ENCODE peak calls at places on chromosomes 12 and 14, in seven cellular contexts. N, G, O, J, D, U and C are unnamed samples.

GRCh38 chr12:125683748-125684381 is 618.6 kb downstream of the AACS start:
- DNase-seq in D (peak), O (peak), J (peak), N (no peak), U (no peak), G (peak), C (peak)

GRCh38 chr12:73677520-73678291 is 859.9 kb upstream of the ATXN7L3B start:
- DNase-seq in J (peak), N (no peak), D (no peak), G (no peak), O (no peak), U (no peak), C (no peak)

GRCh38 chr12:107399061-107399460 is 286.5 kb upstream of the PWP1 start:
- DNase-seq in O (no peak), G (no peak), N (peak), D (peak), J (no peak), U (no peak), C (peak)

GRCh38 chr12:130644124-130644523 is 72.0 kb downstream of the RIMBP2 start:
- DNase-seq in D (no peak), J (no peak), U (no peak), G (no peak), O (no peak), N (no peak), C (no peak)

GRCh38 chr14:22448035-22448904 is 140.8 kb downstream of the DAD1 start:
- DNase-seq in O (no peak), N (no peak), J (no peak), D (no peak), U (no peak), G (no peak), C (no peak)

GRCh38 chr14:34356267-34356660 is 105.8 kb downstream of the SPTSSA start:
- DNase-seq in U (peak), D (no peak), J (peak), N (peak), O (no peak), G (no peak), C (no peak)

GRCh38 chr12:106766393-106766826 is 8.1 kb upstream of the RIC8B start:
- DNase-seq in N (no peak), O (no peak), J (no peak), U (peak), D (no peak), G (no peak), C (no peak)

GRCh38 chr12:9214536-9214935 is 6.3 kb upstream of the PZP start:
- DNase-seq in N (no peak), O (no peak), J (no peak), U (no peak), G (no peak), D (no peak), C (no peak)

GRCh38 chr12:20588057-20588456 is 107.1 kb upstream of the SLCO1C1 start:
- DNase-seq in O (no peak), G (no peak), N (no peak), U (no peak), D (no peak), J (peak), C (no peak)

GRCh38 chr12:60172696-60173095 is 576.9 kb downstream of the SLC16A7 start:
- DNase-seq in U (no peak), G (no peak), N (no peak), J (no peak), O (no peak), D (no peak), C (no peak)

GRCh38 chr12:102501773-102502172 is 21.4 kb upstream of the IGF1 start:
- DNase-seq in U (no peak), J (no peak), O (no peak), G (no peak), N (no peak), D (no peak), C (no peak)

GRCh38 chr12:69936214-69936731 is 111.2 kb downstream of the MYRFL start:
- DNase-seq in D (no peak), U (no peak), J (peak), G (peak), N (no peak), O (peak), C (peak)

GRCh38 chr14:98912655-98913054 is 359.3 kb downstream of the BCL11B start:
- DNase-seq in G (no peak), U (no peak), N (no peak), D (no peak), O (no peak), J (no peak), C (no peak)

GRCh38 chr12:91225316-91225715 is 42.7 kb upstream of the DCN start:
- DNase-seq in O (no peak), G (no peak), D (no peak), J (no peak), N (peak), U (peak), C (no peak)

DNA sequence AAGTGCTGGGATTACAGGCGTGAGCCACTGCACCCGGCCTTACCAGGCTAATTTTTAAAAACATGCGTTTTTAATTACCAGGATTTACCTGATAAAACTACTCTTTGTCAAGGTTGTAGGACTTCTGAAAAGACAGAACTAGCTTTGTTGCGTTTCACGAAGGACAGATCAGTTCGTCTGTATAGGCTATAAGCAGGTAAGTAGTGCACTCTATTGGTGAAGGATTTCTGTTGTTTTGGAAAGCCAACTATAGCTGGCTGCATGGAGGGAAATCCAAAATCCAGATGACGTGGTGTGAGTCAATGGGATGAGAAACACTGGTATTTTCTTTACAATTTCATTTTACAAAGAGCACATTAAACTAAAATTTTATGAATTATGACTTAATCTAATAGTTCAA is 14.6 kb downstream of the GNPNAT1 start:
- DNase-seq in O (no peak), J (peak), D (no peak), G (no peak), N (no peak), U (no peak), C (no peak)
- H2BK120ac ChIP-seq in O (no peak), J (no peak), D (no peak), G (no peak), N (no peak), U (no peak), C (no peak)

GRCh38 chr12:1977588-1977987 is 26.7 kb downstream of the DCP1B start:
- DNase-seq in D (no peak), J (no peak), G (no peak), U (no peak), N (no peak), O (no peak), C (no peak)
- H2BK120ac ChIP-seq in D (no peak), J (no peak), G (no peak), U (no peak), N (no peak), O (no peak), C (no peak)

GRCh38 chr12:43318002-43318401 is 234.0 kb downstream of the ADAMTS20 start:
- DNase-seq in N (no peak), J (no peak), O (no peak), G (no peak), D (no peak), U (no peak), C (no peak)

GRCh38 chr12:43315961-43316360 is 236.0 kb downstream of the ADAMTS20 start:
- DNase-seq in G (no peak), D (no peak), N (peak), J (no peak), O (no peak), U (no peak), C (no peak)

GRCh38 chr12:43312991-43313505 is 239.0 kb downstream of the ADAMTS20 start:
- DNase-seq in O (no peak), G (no peak), N (no peak), U (no peak), D (no peak), J (no peak), C (no peak)

GRCh38 chr12:43317156-43317555 is 234.8 kb downstream of the ADAMTS20 start:
- DNase-seq in O (no peak), N (no peak), U (peak), G (no peak), D (no peak), J (no peak), C (no peak)

GRCh38 chr12:43316506-43316905 is 235.5 kb downstream of the ADAMTS20 start:
- DNase-seq in J (no peak), O (no peak), D (no peak), N (peak), G (no peak), U (peak), C (no peak)
- H2BK120ac ChIP-seq in J (no peak), O (no peak), D (no peak), N (peak), G (no peak), U (no peak), C (no peak)

GRCh38 chr14:60085085-60085484 is 6.6 kb upstream of the PCNX4 start:
- DNase-seq in U (no peak), N (peak), G (no peak), D (no peak), O (no peak), J (no peak), C (no peak)

GRCh38 chr14:60085693-60086092 is 6.0 kb upstream of the PCNX4 start:
- DNase-seq in G (no peak), O (no peak), U (no peak), N (no peak), D (no peak), J (no peak), C (no peak)

DNA sequence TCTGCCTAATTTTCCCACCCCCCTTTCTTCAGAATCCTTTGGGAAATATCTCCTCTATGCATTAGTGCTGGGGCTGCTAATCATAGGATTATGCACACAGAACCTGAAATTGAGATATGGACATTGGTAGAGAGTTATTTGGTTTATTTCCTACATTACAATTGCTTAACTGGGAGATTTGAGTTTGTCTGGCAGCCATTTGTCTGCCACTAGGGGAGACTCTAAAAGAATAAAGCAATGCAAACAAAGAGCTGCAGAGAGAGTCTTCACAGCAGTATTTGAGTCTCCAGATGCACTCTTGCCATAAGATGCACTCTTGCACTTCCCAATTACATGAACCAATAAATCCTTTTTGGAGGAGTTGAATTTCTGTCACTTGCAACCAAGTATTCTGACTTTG is 12.0 kb upstream of the PCNX4 start:
- DNase-seq in N (no peak), U (peak), G (no peak), O (no peak), J (no peak), D (no peak), C (no peak)
- H2BK120ac ChIP-seq in N (no peak), U (no peak), G (no peak), O (no peak), J (no peak), D (no peak), C (no peak)

GRCh38 chr14:59529189-59529588 is 44.9 kb downstream of the JKAMP start:
- DNase-seq in G (no peak), U (no peak), D (no peak), N (no peak), J (no peak), O (no peak), C (no peak)

GRCh38 chr14:59534361-59534987 is 42.1 kb downstream of the CCDC175 start:
- DNase-seq in N (peak), G (no peak), U (peak), O (no peak), J (no peak), D (no peak), C (no peak)

DNA sequence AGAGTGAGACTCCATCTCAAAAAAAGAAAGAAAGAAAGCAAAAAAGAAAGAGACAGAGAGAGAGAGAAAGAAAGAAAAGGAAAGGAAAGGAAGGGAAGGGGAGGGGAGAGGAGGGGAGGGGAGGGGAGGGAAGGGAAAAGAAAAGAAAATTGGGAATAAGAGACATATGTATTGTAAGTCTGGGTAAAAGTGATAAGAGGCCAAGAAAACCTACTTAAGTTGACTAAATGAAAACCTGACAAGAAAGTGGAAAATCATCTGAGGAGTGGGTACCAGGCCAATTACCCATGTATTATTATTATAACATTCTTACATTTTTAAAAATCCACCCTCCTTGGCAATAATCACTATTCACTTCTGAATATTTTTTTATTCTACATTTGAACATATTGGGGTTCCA is 46.0 kb downstream of the JKAMP start:
- DNase-seq in N (no peak), O (no peak), J (no peak), D (no peak), G (no peak), U (no peak), C (no peak)
- H2BK120ac ChIP-seq in N (no peak), O (no peak), J (no peak), D (no peak), G (no peak), U (no peak), C (no peak)

GRCh38 chr12:124276337-124276736 is 18.6 kb upstream of the RFLNA start:
- DNase-seq in D (no peak), O (no peak), N (no peak), U (no peak), J (no peak), G (no peak), C (no peak)
- H2BK120ac ChIP-seq in D (no peak), O (no peak), N (no peak), U (no peak), J (no peak), G (no peak), C (no peak)

GRCh38 chr12:53308276-53308675 is 8.8 kb downstream of the MYG1 start:
- DNase-seq in J (no peak), G (no peak), D (no peak), U (no peak), N (no peak), O (no peak), C (no peak)
- H2BK120ac ChIP-seq in J (no peak), G (no peak), D (no peak), U (no peak), N (no peak), O (no peak), C (no peak)

GRCh38 chr14:92511472-92512247 is 1.9 kb upstream of the RIN3 start:
- DNase-seq in G (no peak), D (no peak), N (peak), U (peak), J (peak), O (no peak), C (peak)
- H2BK120ac ChIP-seq in G (no peak), D (no peak), N (peak), U (peak), J (no peak), O (no peak), C (peak)